ENCODE peak calls at places on chromosomes 12 and 14, in six cellular contexts. T is RWPE2, B is spleen, R is adrenal gland, K is DND-41, A is thoracic aorta. N is an unnamed sample. For H3K4me1 and H3K9me3, the result is how much of the 10 kb centered on the place peaks cover.

GRCh38 chr14:99169776-99170356 is 102.1 kb downstream of the BCL11B start:
- DNase-seq in A (no peak), T (peak), K (no peak), R (no peak), B (no peak), N (no peak)

GRCh38 chr12:116432321-116432750 is 126.8 kb upstream of the MAP1LC3B2 start:
- DNase-seq in K (no peak), T (no peak), R (no peak), A (no peak), B (no peak), N (no peak)

GRCh38 chr12:79886917-79887519 is 47.9 kb downstream of the PPP1R12A start:
- DNase-seq in K (no peak), R (no peak), A (no peak), T (no peak), B (no peak), N (no peak)

GRCh38 chr14:103688441-103688840 is 26.8 kb downstream of the XRCC3 start:
- DNase-seq in K (no peak), R (no peak), T (no peak), A (no peak), B (no peak), N (peak)

GRCh38 chr12:117574655-117575054 is 213.2 kb upstream of the NOS1 start:
- DNase-seq in A (no peak), B (no peak), R (no peak), K (no peak), T (no peak), N (no peak)

GRCh38 chr12:4380332-4380731 is 820 bp upstream of the FGF23 start:
- DNase-seq in T (no peak), B (no peak), R (no peak), K (no peak), A (no peak), N (no peak)

GRCh38 chr14:90795744-90796143 is 20.5 kb downstream of the TTC7B start:
- DNase-seq in A (no peak), T (no peak), B (no peak), K (no peak), R (no peak), N (no peak)

GRCh38 chr14:32711103-32711680 is 227.5 kb upstream of the NPAS3 start:
- DNase-seq in A (no peak), T (no peak), R (no peak), B (no peak), K (peak), N (no peak)

GRCh38 chr12:53288322-53288721 is 7.0 kb upstream of the PFDN5 start:
- DNase-seq in K (no peak), B (no peak), R (no peak), A (no peak), T (no peak), N (no peak)

GRCh38 chr12:70249903-70250302 is 6.7 kb downstream of the CNOT2 start:
- DNase-seq in B (no peak), T (no peak), K (no peak), R (no peak), A (no peak), N (no peak)
- H3K4me1 ChIP-seq in B (half or more), T (under half), K (under half), R (under half), A (under half), N (under half)

DNA sequence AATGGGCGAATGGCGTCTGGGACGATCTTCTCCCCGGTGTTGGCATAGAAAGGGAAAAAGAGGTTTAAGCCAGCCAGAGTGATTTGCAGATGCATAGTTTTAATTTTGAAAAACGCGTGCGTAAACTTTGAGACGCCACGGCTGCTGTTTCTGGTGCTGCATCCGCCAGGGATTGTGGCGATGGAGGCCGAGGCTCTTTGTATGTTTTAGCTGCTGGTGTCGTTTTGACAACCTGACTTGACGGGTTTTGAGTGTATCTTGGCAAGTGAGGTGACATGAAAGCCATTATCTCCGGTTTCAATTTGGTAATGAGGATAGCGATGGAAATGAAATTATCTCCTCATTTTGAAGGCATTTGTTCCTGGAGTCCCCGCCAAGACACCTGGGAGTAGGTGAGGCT is 1.6 kb downstream of the PTGDR start:
- DNase-seq in A (no peak), K (no peak), B (no peak), T (no peak), R (no peak), N (no peak)
- H3K9me3 ChIP-seq in A (under half), K (under half), B (under half), T (under half), R (under half), N (under half)

GRCh38 chr12:98440165-98440581 is 75.2 kb upstream of the TMPO start:
- DNase-seq in K (no peak), R (peak), T (peak), A (peak), B (no peak), N (no peak)
- TF ChIP-seq CTCF in K (no peak), R (no peak), T (no peak), A (no peak), B (no peak), N (no peak)

GRCh38 chr14:104701383-104702076 is 12.1 kb downstream of the INF2 start:
- DNase-seq in K (no peak), R (no peak), T (no peak), B (no peak), A (no peak), N (no peak)

GRCh38 chr14:104699426-104699748 is 10.0 kb downstream of the INF2 start:
- DNase-seq in R (no peak), K (no peak), B (no peak), T (no peak), A (no peak), N (no peak)

GRCh38 chr14:104702106-104702505 is 12.7 kb downstream of the INF2 start:
- DNase-seq in R (no peak), T (no peak), K (no peak), B (no peak), A (no peak), N (no peak)

GRCh38 chr14:104700224-104700623 is 10.8 kb downstream of the INF2 start:
- DNase-seq in T (no peak), K (no peak), A (no peak), B (no peak), R (no peak), N (no peak)

DNA sequence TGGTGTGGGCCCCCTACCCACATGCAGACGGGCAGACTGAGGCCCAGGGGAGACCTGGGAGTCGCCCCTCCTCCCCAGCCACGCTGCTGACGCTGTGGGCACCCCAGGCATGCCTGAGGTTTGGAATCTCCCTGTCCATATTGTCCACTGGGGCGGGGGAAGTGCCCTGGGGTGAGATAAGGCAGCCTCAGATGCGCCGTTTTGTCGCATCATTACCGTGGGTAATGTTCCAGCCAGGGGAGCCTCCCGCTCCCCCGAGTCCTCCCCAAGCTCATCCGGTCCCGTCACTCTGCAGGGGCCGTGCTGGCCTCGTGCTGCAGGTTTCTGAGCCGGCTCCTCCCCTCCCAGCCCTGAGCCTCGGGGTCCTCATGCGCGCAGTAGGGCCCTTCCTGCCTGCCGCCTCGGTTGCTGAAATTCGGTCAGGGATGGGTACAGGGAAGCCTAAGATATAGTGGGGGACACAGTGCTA is 11.4 kb downstream of the INF2 start:
- DNase-seq in K (no peak), B (no peak), R (no peak), T (no peak), A (no peak), N (no peak)
- H3K4me1 ChIP-seq in K (under half), B (half or more), R (under half), T (under half), A (under half), N (under half)

DNA sequence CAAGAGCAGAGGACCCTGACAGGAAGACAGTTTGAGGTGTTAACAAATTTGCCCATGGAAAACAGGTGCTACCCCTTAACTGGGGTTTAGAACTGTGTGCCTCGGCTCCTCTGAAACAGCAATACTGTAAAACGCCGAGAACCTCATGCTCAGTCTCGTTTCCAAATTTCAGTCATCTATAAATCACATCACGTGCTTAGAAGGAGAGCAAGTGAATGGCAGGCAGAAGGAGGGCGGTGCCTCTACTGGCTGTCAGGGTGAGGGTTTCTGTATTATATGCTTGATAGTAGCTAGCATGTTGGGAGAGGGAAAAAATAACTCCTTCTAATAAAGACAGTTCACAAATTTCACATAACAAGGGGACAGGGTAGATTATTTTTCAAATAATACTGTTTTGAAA is 4.8 kb downstream of the OR4K13 start:
- DNase-seq in T (no peak), R (no peak), B (no peak), K (no peak), A (no peak), N (no peak)
- H3K9me3 ChIP-seq in T (under half), R (under half), B (under half), K (under half), A (under half), N (under half)

N was measured in upper lobe of right lung.